ENCODE peak calls at places on chromosomes 1 and 21, in four cellular contexts. T, K, U and J are unnamed samples.

GRCh38 chr21:41365377-41366107 is 3.7 kb downstream of the MX2 start:
- DNase-seq in K (no peak), T (no peak), U (no peak), J (no peak)

GRCh38 chr1:28582248-28582615 is 9.8 kb upstream of the RAB42 start:
- DNase-seq in K (no peak), U (no peak), T (no peak), J (no peak)

GRCh38 chr21:42319851-42320602 is 4.8 kb upstream of the TFF3 start:
- DNase-seq in U (no peak), T (no peak), K (no peak), J (no peak)

GRCh38 chr21:42405064-42406059 is 1.7 kb downstream of the UBASH3A start:
- DNase-seq in T (no peak), K (no peak), U (no peak), J (no peak)

GRCh38 chr1:65006806-65007205 is 40.5 kb upstream of the JAK1 start:
- DNase-seq in U (no peak), T (no peak), K (no peak), J (no peak)

GRCh38 chr1:151542710-151543129 is 2.6 kb downstream of the TUFT1 start:
- DNase-seq in T (peak), U (no peak), K (peak), J (no peak)

GRCh38 chr1:200493344-200493743 is 83.5 kb upstream of the ZNF281 start:
- DNase-seq in K (no peak), T (no peak), U (no peak), J (no peak)

GRCh38 chr1:7218210-7218832 is 433.1 kb downstream of the CAMTA1 start:
- DNase-seq in K (peak), U (peak), T (peak), J (peak)

GRCh38 chr21:46048926-46049889 is 48.7 kb upstream of the COL6A2 start:
- DNase-seq in T (no peak), U (no peak), K (peak), J (no peak)

GRCh38 chr1:203197625-203198024 is 11.1 kb upstream of the CHI3L1 start:
- DNase-seq in T (no peak), K (peak), U (no peak), J (no peak)

GRCh38 chr1:225378880-225379279 is 49.0 kb downstream of the LBR start:
- DNase-seq in U (no peak), K (peak), T (no peak), J (peak)

GRCh38 chr1:182347019-182347418 is 44.6 kb downstream of the GLUL start:
- DNase-seq in U (no peak), K (no peak), T (no peak), J (no peak)

GRCh38 chr1:22001409-22001808 is at the start of gene CELA3A:
- DNase-seq in U (no peak), K (no peak), T (no peak), J (no peak)

GRCh38 chr1:79899914-79900313 is 893.4 kb upstream of the ADGRL4 start:
- DNase-seq in K (peak), T (no peak), U (no peak), J (no peak)

GRCh38 chr1:245155186-245156040 is 628 bp downstream of the KIF26B start:
- DNase-seq in U (peak), K (peak), T (no peak), J (peak)

GRCh38 chr21:42298657-42299056 is 16.6 kb downstream of the TFF3 start:
- DNase-seq in K (no peak), T (no peak), U (no peak), J (no peak)

GRCh38 chr1:33228935-33229487 is 27.3 kb upstream of the ZNF362 start:
- DNase-seq in K (peak), U (no peak), T (no peak), J (no peak)

GRCh38 chr1:204509186-204509635 is 7.0 kb upstream of the MDM4 start:
- DNase-seq in T (no peak), U (no peak), K (no peak), J (no peak)

GRCh38 chr1:145955436-145955835 is 2.4 kb downstream of the LIX1L start:
- DNase-seq in K (no peak), T (no peak), U (no peak), J (no peak)

GRCh38 chr1:31593770-31594632 is 17.7 kb downstream of the TINAGL1 start:
- DNase-seq in K (peak), T (peak), U (peak), J (peak)

GRCh38 chr1:232274999-232275706 is 354.8 kb downstream of the SIPA1L2 start:
- DNase-seq in K (no peak), U (no peak), T (no peak), J (no peak)

GRCh38 chr1:48203287-48203900 is 19.1 kb upstream of the SLC5A9 start:
- DNase-seq in T (peak), U (peak), K (peak), J (peak)

GRCh38 chr1:49765034-49765433 is 258.7 kb downstream of the AGBL4 start:
- DNase-seq in T (peak), U (peak), K (no peak), J (no peak)

GRCh38 chr1:47870946-47871750 is 126.0 kb downstream of the TRABD2B start:
- DNase-seq in U (no peak), K (no peak), T (no peak), J (no peak)

GRCh38 chr21:18893411-18893810 is 489.8 kb upstream of the TMPRSS15 start:
- DNase-seq in K (no peak), T (no peak), U (no peak), J (no peak)

GRCh38 chr1:181134543-181135461 is 46.3 kb downstream of the IER5 start:
- DNase-seq in T (peak), U (peak), K (peak), J (no peak)

GRCh38 chr1:14780271-14780670 is 181.8 kb downstream of the KAZN start:
- DNase-seq in U (no peak), T (no peak), K (no peak), J (no peak)

GRCh38 chr1:52002038-52002917 is 11.8 kb upstream of the RAB3B start:
- DNase-seq in T (peak), U (peak), K (peak), J (peak)

GRCh38 chr1:187390157-187390556 is 561.4 kb downstream of the PLA2G4A start:
- DNase-seq in U (peak), T (no peak), K (no peak), J (no peak)

GRCh38 chr1:77303387-77303786 is 21.6 kb downstream of the AK5 start:
- DNase-seq in T (no peak), U (no peak), K (no peak), J (no peak)

GRCh38 chr1:213586609-213586972 is 401.2 kb upstream of the PROX1 start:
- DNase-seq in T (no peak), K (no peak), U (no peak), J (no peak)

GRCh38 chr21:16517380-16517779 is 787.6 kb downstream of the USP25 start:
- DNase-seq in T (no peak), U (no peak), K (no peak), J (no peak)

GRCh38 chr1:6496360-6496704 is 4.9 kb upstream of the PLEKHG5 start:
- DNase-seq in T (no peak), U (peak), K (no peak), J (no peak)

GRCh38 chr1:245462161-245462560 is 307.4 kb downstream of the KIF26B start:
- DNase-seq in K (no peak), T (no peak), U (no peak), J (no peak)

GRCh38 chr1:238648756-238649155 is 737.6 kb upstream of the CHRM3 start:
- DNase-seq in U (no peak), T (no peak), K (no peak), J (no peak)

GRCh38 chr1:172112573-172112972 is 271.3 kb downstream of the DNM3 start:
- DNase-seq in K (no peak), T (no peak), U (no peak), J (no peak)

GRCh38 chr1:62362061-62362951 is 43.1 kb upstream of the KANK4 start:
- DNase-seq in K (no peak), U (no peak), T (no peak), J (no peak)

GRCh38 chr1:39080884-39081265 is 54.7 kb downstream of the NDUFS5 start:
- DNase-seq in U (no peak), K (no peak), T (no peak), J (peak)

GRCh38 chr1:228104526-228105251 is 1.6 kb upstream of the C1orf35 start:
- DNase-seq in U (no peak), K (no peak), T (no peak), J (no peak)
- H3K9ac ChIP-seq in U (no peak), K (peak), T (peak), J (peak)

GRCh38 chr1:23567629-23567995 is 8.3 kb upstream of the ID3 start:
- DNase-seq in U (no peak), K (no peak), T (no peak), J (no peak)
- H3K9ac ChIP-seq in U (no peak), K (peak), T (no peak), J (peak)

DNA sequence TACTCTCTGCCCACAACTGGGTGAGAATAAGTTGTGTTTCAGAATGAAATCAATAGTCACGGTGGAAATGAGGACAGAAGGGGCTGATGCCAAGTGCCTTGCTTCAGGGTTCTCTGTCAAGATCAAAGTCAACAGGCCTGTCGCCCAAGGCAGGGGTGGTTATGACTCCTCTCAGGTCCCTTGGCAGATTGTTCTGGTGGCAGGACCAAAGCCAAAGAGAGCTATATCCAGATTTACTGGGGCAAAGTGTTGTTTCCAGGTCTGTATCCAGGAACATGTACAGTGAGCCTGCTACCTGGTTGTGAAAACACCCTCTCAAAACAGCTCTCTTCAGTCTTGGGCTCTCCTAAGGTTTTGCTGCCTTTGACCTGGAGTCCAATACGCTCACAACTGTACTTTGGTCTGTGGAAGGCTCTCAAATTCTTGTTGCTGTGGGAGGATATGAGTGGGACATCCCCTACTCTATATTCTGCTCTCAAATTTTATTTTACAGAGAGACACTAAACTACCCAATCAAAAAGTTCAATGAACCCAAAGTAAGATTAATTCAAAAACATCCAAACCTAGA is 175.1 kb upstream of the ETV3 start:
- DNase-seq in U (no peak), K (no peak), T (no peak), J (no peak)
- H3K9ac ChIP-seq in U (no peak), K (no peak), T (no peak), J (no peak)

GRCh38 chr1:94542088-94542671 is 621 bp upstream of the F3 start:
- DNase-seq in T (peak), U (peak), K (peak), J (no peak)

GRCh38 chr1:94539496-94539895 is 2.1 kb downstream of the F3 start:
- DNase-seq in T (no peak), K (peak), U (no peak), J (no peak)

GRCh38 chr1:94543003-94543402 is 1.4 kb upstream of the F3 start:
- DNase-seq in K (peak), U (no peak), T (no peak), J (no peak)

GRCh38 chr1:94540440-94541174 is 952 bp downstream of the F3 start:
- DNase-seq in U (no peak), K (no peak), T (no peak), J (no peak)

DNA sequence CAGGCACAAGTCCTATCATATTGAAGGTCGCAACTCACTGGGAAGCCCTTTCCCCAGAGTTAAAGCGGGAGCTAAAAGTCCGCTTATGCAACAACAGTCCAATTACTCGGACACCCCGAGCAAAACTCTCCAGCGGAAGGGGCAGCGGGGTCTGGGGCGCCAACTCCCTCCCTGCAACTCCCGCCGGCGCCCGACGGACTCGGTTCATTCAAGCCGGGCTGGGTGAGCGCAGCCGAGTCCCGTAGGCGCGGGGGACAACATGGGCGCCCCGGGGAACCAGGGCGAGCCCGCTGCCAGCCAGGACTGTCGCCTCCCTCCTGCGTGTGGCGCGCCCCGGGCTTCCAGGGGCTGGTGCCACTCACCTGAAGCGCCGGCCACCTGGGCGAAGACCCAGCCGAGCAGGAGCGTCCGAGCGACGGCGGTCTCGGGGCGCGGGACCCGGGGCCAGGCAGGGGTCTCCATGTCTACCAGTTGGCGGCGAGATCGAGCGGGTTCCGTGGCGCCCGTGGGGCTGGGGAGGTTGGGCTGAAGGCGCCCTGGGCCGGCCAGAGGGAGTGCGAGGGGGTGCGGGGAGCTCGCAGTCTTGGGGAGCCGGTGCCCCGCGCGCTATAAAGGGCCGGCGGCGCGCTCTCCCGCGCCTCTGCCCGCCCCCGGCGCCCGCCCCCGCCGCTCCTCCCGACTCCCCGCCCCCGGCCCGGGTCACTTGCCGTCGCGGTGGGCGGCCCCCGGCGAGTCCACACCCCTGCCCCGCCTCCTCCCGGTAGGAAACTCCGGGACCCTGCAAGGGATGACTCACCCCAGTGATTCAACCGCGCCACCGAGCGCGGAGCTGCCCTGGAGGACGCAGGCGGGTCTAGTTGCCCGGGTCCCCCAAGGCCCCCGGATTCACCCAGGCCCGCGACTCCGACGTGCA is at the start of gene F3:
- DNase-seq in T (peak), U (peak), K (peak), J (peak)
- H3K9ac ChIP-seq in T (peak), U (peak), K (peak), J (peak)

GRCh38 chr1:37995773-37996379 is 6.1 kb upstream of the SF3A3 start:
- DNase-seq in U (peak), T (peak), K (peak), J (peak)
- H3K9ac ChIP-seq in U (peak), T (peak), K (peak), J (peak)